ENCODE peak calls at places on chromosomes 6 and 20, in four cellular contexts. W is HepG2, X is GM12878, S is K562. T is an unnamed sample.

GRCh38 chr20:20549267-20549612 is 163.2 kb downstream of the RALGAPA2 start:
- DNase-seq in W (no peak), X (no peak), S (no peak), T (no peak)

GRCh38 chr20:63553933-63554290 is at the start of gene FNDC11:
- DNase-seq in W (no peak), X (no peak), S (peak), T (no peak)

GRCh38 chr20:59371429-59371828 is 71.0 kb downstream of the EDN3 start:
- DNase-seq in W (no peak), X (no peak), S (peak), T (no peak)

GRCh38 chr6:22784611-22785010 is 215.2 kb downstream of the HDGFL1 start:
- DNase-seq in W (no peak), X (no peak), S (no peak), T (no peak)

GRCh38 chr20:39857188-39857587 is 831.8 kb downstream of the MAFB start:
- DNase-seq in W (no peak), X (no peak), S (no peak), T (no peak)

GRCh38 chr6:16723833-16724232 is 37.4 kb downstream of the ATXN1 start:
- DNase-seq in W (peak), X (no peak), S (no peak), T (no peak)

GRCh38 chr6:32945106-32945761 is 4.4 kb upstream of the HLA-DMB start:
- DNase-seq in W (no peak), X (peak), S (no peak), T (no peak)

GRCh38 chr20:25676164-25676809 is 20.4 kb downstream of the ZNF337 start:
- DNase-seq in W (peak), X (no peak), S (peak), T (peak)

GRCh38 chr6:32666420-32667300 is at the start of gene HLA-DQB1:
- DNase-seq in W (peak), X (peak), S (no peak), T (peak)

GRCh38 chr6:35906499-35906846 is 14.4 kb downstream of the SRPK1 start:
- DNase-seq in W (no peak), X (no peak), S (no peak), T (no peak)

GRCh38 chr6:38542031-38542430 is 97.7 kb downstream of the BTBD9 start:
- DNase-seq in W (no peak), X (no peak), S (no peak), T (no peak)

GRCh38 chr20:47667086-47667485 is 118.2 kb downstream of the SULF2 start:
- DNase-seq in W (no peak), X (no peak), S (no peak), T (no peak)

GRCh38 chr6:31462964-31463940 is 34.7 kb upstream of the MICB start:
- DNase-seq in W (peak), X (peak), S (peak), T (peak)

GRCh38 chr20:45826381-45827019 is 612 bp downstream of the TNNC2 start:
- DNase-seq in W (no peak), X (no peak), S (peak), T (no peak)

GRCh38 chr20:37902504-37903313 is at the start of gene VSTM2L:
- DNase-seq in W (no peak), X (no peak), S (peak), T (peak)

GRCh38 chr6:32952817-32953739 is at the start of gene HLA-DMA:
- DNase-seq in W (peak), X (peak), S (peak), T (peak)

DNA sequence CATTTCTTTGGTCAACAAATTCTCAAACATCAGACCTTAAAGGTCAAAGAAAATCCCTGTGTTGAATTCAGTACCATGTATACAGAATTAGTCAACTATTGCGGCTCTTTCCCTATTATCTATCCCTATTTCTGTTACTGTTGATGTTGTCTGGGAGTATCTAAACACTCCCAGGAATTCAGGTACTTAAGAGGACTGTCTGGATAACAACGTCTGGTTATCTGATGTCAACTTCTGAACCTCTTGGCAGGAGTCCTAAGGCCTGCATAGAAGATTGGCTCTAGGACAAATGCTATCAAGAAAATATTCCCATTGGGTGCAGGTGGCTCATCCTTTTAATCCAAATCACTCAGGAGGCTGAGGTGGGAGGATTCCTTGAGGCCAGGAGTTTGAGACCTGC is 255.6 kb downstream of the KHDC1L start:
- DNase-seq in W (no peak), X (no peak), S (no peak), T (no peak)
- TF ChIP-seq POLR2AphosphoS2 in W (no peak), X (no peak), S (no peak), T (no peak)

GRCh38 chr6:48744948-48745347 is 634.0 kb upstream of the PTCHD4 start:
- DNase-seq in W (no peak), X (no peak), S (no peak), T (no peak)
- TF ChIP-seq POLR2AphosphoS2 in W (no peak), X (no peak), S (no peak), T (no peak)

GRCh38 chr6:68695403-68695802 is 60.3 kb downstream of the ADGRB3 start:
- DNase-seq in W (no peak), X (no peak), S (no peak), T (no peak)

GRCh38 chr6:68704485-68704884 is 69.4 kb downstream of the ADGRB3 start:
- DNase-seq in W (no peak), X (no peak), S (no peak), T (no peak)

GRCh38 chr6:68695838-68696237 is 60.8 kb downstream of the ADGRB3 start:
- DNase-seq in W (no peak), X (no peak), S (peak), T (no peak)

GRCh38 chr6:68697394-68697793 is 62.3 kb downstream of the ADGRB3 start:
- DNase-seq in W (no peak), X (no peak), S (no peak), T (no peak)

GRCh38 chr6:68701159-68701558 is 66.1 kb downstream of the ADGRB3 start:
- DNase-seq in W (no peak), X (no peak), S (peak), T (no peak)
- TF ChIP-seq POLR2AphosphoS2 in W (no peak), X (no peak), S (no peak), T (no peak)

DNA sequence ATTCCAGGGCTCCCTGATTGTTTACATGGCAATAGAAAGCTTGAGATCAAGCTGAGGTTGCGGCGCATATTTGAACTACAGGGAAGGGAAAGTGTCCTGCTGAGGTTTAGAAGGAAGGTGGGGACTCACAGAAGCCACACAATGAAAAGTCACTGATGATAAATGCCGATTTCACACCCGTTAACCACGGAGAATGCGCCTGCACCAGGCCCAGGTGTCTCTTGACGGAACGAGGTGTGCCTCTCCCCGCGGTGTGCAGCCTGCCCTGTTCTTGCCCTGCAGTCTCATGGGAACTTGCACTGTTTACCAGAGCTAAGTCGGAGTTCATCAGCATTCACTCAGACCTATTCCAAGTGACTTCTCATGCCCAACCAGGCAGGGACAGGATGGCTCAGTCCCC is 90.3 kb downstream of the LY86 start:
- DNase-seq in W (no peak), X (no peak), S (no peak), T (no peak)
- TF ChIP-seq POLR2AphosphoS2 in W (no peak), X (no peak), S (no peak), T (no peak)

GRCh38 chr6:46491789-46492547 is 719 bp upstream of the RCAN2 start:
- DNase-seq in W (peak), X (no peak), S (no peak), T (peak)
- TF ChIP-seq POLR2AphosphoS2 in W (no peak), X (no peak), S (no peak), T (no peak)

DNA sequence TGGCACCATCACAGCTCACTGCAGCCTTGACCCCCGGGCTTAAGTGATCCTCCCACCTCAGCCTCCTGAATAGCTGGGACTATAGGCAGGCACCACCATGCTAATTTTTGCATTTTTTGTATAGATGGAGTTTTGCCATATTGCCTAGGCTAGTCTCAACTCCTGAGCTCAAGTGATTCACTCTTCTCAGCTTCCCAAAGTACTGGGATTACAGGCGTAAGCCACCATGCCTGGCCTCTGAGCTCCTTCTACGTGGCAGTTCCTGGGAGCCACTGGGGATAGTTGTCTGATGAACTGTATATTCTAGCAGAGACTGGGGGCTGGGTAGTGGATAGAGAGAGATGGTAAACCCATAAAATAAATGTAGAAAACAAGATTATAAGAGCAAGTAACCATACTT is 26.1 kb downstream of the IYD start:
- DNase-seq in W (no peak), X (no peak), S (no peak), T (no peak)
- TF ChIP-seq POLR2AphosphoS2 in W (no peak), X (no peak), S (no peak), T (no peak)

GRCh38 chr6:96015321-96015790 is 418 bp upstream of the FUT9 start:
- DNase-seq in W (no peak), X (no peak), S (no peak), T (no peak)
- TF ChIP-seq POLR2AphosphoS2 in W (no peak), X (no peak), S (no peak), T (no peak)